ENCODE peak calls at places on chromosomes 5 and 9, in nine cellular contexts. E is NCI-H526; D is RCC 7860; I is IMR-90; B is iPS-NIHi11; R is CD8-positive, alpha-beta memory T cell; C is astrocyte of the spinal cord; M is lung microvascular endothelial cell; N is CD8-positive, alpha-beta T cell. P is an unnamed sample.

GRCh38 chr9:35923927-35924763 is 14.9 kb downstream of the SPAAR start:
- DNase-seq in E (no peak), D (peak), I (peak), B (no peak), R (no peak), C (peak), M (peak), N (no peak), P (no peak)

GRCh38 chr5:135467051-135467625 is 15.0 kb upstream of the TIFAB start:
- DNase-seq in E (no peak), D (no peak), I (no peak), B (no peak), R (no peak), C (no peak), M (no peak), N (no peak), P (no peak)

GRCh38 chr5:171365351-171365750 is 22.3 kb upstream of the NPM1 start:
- DNase-seq in E (peak), D (no peak), I (peak), B (peak), R (no peak), C (peak), M (peak), N (no peak), P (peak)

GRCh38 chr5:158126442-158127399 is 267.8 kb upstream of the CLINT1 start:
- DNase-seq in E (no peak), D (no peak), I (no peak), B (no peak), R (no peak), C (no peak), M (no peak), N (no peak), P (no peak)

GRCh38 chr9:3962467-3962866 is 337.4 kb downstream of the GLIS3 start:
- DNase-seq in E (no peak), D (no peak), I (peak), B (no peak), R (no peak), C (peak), M (peak), N (no peak), P (no peak)

GRCh38 chr9:128304971-128305288 is 17.3 kb downstream of the TRUB2 start:
- DNase-seq in E (no peak), D (no peak), I (peak), B (no peak), R (no peak), C (no peak), M (no peak), N (no peak), P (no peak)

GRCh38 chr5:136020383-136021015 is 8.3 kb upstream of the TGFBI start:
- DNase-seq in E (no peak), D (peak), I (peak), B (no peak), R (no peak), C (peak), M (peak), N (no peak), P (no peak)

GRCh38 chr9:131815971-131816873 is 76.3 kb upstream of the RAPGEF1 start:
- DNase-seq in E (peak), D (no peak), I (no peak), B (no peak), R (no peak), C (no peak), M (no peak), N (no peak), P (no peak)

GRCh38 chr5:139806111-139806510 is 10.5 kb downstream of the PSD2 start:
- DNase-seq in E (no peak), D (no peak), I (no peak), B (no peak), R (no peak), C (no peak), M (no peak), N (no peak), P (no peak)

GRCh38 chr5:143235423-143235822 is 168.1 kb downstream of the NR3C1 start:
- DNase-seq in E (no peak), D (peak), I (peak), B (no peak), R (no peak), C (peak), M (no peak), N (no peak), P (no peak)

GRCh38 chr5:142006363-142007236 is 6.2 kb downstream of the GNPDA1 start:
- DNase-seq in E (no peak), D (no peak), I (no peak), B (no peak), R (peak), C (no peak), M (no peak), N (no peak), P (no peak)

GRCh38 chr5:134247411-134247810 is 21.5 kb upstream of the PPP2CA start:
- DNase-seq in E (no peak), D (peak), I (peak), B (no peak), R (no peak), C (peak), M (peak), N (no peak), P (no peak)

GRCh38 chr5:66596791-66597757 is 881 bp downstream of the MAST4 start:
- DNase-seq in E (peak), D (no peak), I (no peak), B (peak), R (no peak), C (peak), M (peak), N (no peak), P (peak)

GRCh38 chr9:22392523-22392922 is 54.1 kb upstream of the DMRTA1 start:
- DNase-seq in E (no peak), D (no peak), I (no peak), B (no peak), R (no peak), C (no peak), M (no peak), N (no peak), P (no peak)

GRCh38 chr5:33075731-33076130 is 364.6 kb downstream of the NPR3 start:
- DNase-seq in E (no peak), D (no peak), I (peak), B (no peak), R (no peak), C (no peak), M (no peak), N (no peak), P (no peak)